ENCODE peak calls at places on chromosomes 12 and 14, in seven cellular contexts. E is A549, F is adrenal gland, Y is heart right ventricle, B is choroid plexus epithelial cell, G is bronchial epithelial cell, W is AG04450. I is an unnamed sample.
A peak's percentile ranks its signal among the peaks of the same experiment; 100 is the strongest.

GRCh38 chr12:53836119-53836655 is 84.4 kb upstream of the CISTR start:
- DNase-seq in E (no peak), F (no peak), Y (no peak), B (no peak), G (no peak), W (no peak), I (no peak)

GRCh38 chr14:54664961-54665360 is 98.0 kb downstream of the SAMD4A start:
- DNase-seq in E (no peak), F (no peak), Y (no peak), B (no peak), G (no peak), W (no peak), I (peak; percentile 46)

GRCh38 chr12:13293086-13293485 is 96.6 kb downstream of the EMP1 start:
- DNase-seq in E (no peak), F (no peak), Y (no peak), B (peak; percentile 6), G (no peak), W (no peak), I (no peak)

GRCh38 chr12:49094104-49094948 is at the start of gene DHH:
- DNase-seq in E (no peak), F (peak; percentile 39), Y (peak; percentile 56), B (no peak), G (no peak), W (no peak), I (no peak)

GRCh38 chr12:108928695-108929094 is 48.8 kb downstream of the DAO start:
- DNase-seq in E (no peak), F (no peak), Y (no peak), B (no peak), G (no peak), W (no peak), I (no peak)

GRCh38 chr14:70619708-70620107 is 19.3 kb upstream of the MED6 start:
- DNase-seq in E (no peak), F (no peak), Y (no peak), B (no peak), G (peak; percentile 63), W (no peak), I (no peak)

GRCh38 chr14:52640137-52640536 is 55.2 kb downstream of the ERO1A start:
- DNase-seq in E (no peak), F (no peak), Y (no peak), B (no peak), G (no peak), W (no peak), I (no peak)

GRCh38 chr12:40819427-40820108 is 127.3 kb downstream of the CNTN1 start:
- DNase-seq in E (no peak), F (peak; percentile 15), Y (no peak), B (no peak), G (no peak), W (no peak), I (no peak)

GRCh38 chr14:30482270-30482669 is 76.7 kb upstream of the G2E3 start:
- DNase-seq in E (no peak), F (no peak), Y (no peak), B (no peak), G (no peak), W (no peak), I (no peak)

GRCh38 chr14:96797943-96798349 is 764 bp downstream of the VRK1 start:
- DNase-seq in E (peak; percentile 9), F (no peak), Y (no peak), B (peak; percentile 25), G (no peak), W (no peak), I (peak; percentile 17)

GRCh38 chr14:65100905-65101541 is 1.3 kb downstream of the MAX start:
- DNase-seq in E (no peak), F (no peak), Y (no peak), B (peak; percentile 13), G (peak; percentile 13), W (no peak), I (peak; percentile 16)

GRCh38 chr12:14896477-14897184 is 11.0 kb upstream of the MGP start:
- DNase-seq in E (no peak), F (peak; percentile 53), Y (no peak), B (peak; percentile 85), G (no peak), W (peak; percentile 52), I (peak; percentile 97)
- H3K4me3 ChIP-seq in E (no peak overlapping the region), F (no peak overlapping the region), Y (no peak overlapping the region), B (no peak overlapping the region), G (no peak overlapping the region), W (peak overlapping the region; percentile 8), I (peak overlapping the region; percentile 19)

DNA sequence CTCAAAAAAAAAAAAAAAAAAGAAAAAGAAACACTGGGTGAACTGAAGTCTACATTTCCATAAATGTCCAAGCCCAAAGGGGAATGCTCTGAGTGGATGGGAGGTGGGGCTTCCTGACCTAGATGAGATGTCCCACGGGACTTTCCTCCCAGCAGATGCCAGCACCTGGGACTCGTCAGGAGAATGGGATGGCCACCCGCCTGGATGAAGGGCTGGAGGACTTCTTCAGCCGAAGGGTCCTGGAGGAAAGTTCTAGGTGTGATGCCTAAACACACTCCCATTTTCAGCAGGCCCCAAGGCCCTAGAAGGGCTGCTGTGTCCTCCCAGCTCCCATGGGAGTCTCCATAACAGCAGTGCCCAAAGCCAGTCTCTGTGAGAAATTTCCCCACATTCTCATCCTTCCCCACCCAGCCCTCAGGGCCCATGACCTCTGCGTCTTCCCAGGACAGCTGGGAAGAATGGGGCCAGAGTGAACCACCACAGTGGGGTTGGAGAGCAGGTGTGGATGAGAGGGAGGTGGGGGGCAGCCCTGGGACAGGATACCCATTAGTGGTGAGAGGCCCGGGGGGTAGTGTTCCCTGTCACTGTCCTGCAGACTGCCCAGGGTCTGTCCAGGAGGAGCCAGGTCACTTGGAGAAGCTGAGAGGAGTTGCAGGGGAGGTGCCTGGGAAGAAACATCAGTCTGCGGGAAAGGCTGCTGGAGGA is 7.1 kb upstream of the CPNE6 start:
- DNase-seq in E (no peak), F (no peak), Y (no peak), B (no peak), G (no peak), W (no peak), I (no peak)
- TF ChIP-seq CTCF in E (no peak), F (no peak), Y (no peak), B (no peak), G (no peak), W (no peak), I (no peak)

DNA sequence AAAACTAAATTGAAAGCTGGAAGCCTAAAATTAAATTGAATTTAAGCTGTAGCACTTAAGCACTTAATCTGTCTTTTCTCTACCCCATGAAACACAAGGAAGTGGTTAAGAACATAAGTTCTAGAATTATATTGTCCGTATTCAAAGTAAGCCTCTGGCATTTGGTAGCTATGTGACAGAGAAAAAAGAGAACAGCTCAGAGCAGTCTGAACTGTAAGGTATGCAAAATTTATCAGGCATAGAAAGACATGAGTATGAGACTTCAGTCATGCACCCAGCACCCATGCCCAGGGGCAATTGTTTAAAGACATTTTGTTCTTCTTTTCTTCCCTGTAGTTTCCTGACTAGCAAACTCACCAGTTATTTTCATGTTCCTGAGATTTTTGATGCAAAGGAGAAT is 116.7 kb downstream of the KCNMB4 start:
- DNase-seq in E (no peak), F (no peak), Y (no peak), B (no peak), G (peak; percentile 13), W (no peak), I (no peak)
- H3K4me3 ChIP-seq in E (no peak overlapping the region), F (no peak overlapping the region), Y (no peak overlapping the region), B (no peak overlapping the region), G (no peak overlapping the region), W (no peak overlapping the region), I (no peak overlapping the region)

GRCh38 chr14:104969741-104970230 is 8.4 kb downstream of the AHNAK2 start:
- DNase-seq in E (no peak), F (no peak), Y (peak; percentile 10), B (no peak), G (no peak), W (no peak), I (no peak)
- TF ChIP-seq CTCF in E (no peak), F (no peak), Y (no peak), B (no peak), G (no peak), W (no peak), I (no peak)

GRCh38 chr12:62686938-62687337 is 220.3 kb downstream of the MON2 start:
- DNase-seq in E (no peak), F (no peak), Y (no peak), B (no peak), G (no peak), W (no peak), I (peak; percentile 58)
- H3K4me3 ChIP-seq in E (no peak overlapping the region), F (no peak overlapping the region), Y (no peak overlapping the region), B (no peak overlapping the region), G (no peak overlapping the region), W (no peak overlapping the region), I (no peak overlapping the region)